ENCODE peak calls at places on chromosomes 6 and 20, in eight cellular contexts. T is B cell, I is cardiac fibroblast, V is GM10248, S is astrocyte of the cerebellum, D is AG04450, N is AG10803, H is fibroblast of pulmonary artery. F is an unnamed sample.

GRCh38 chr20:48719598-48720255 is 108.1 kb downstream of the PREX1 start:
- DNase-seq in S (no peak), D (no peak), T (no peak), V (no peak), H (no peak), N (no peak), I (no peak), F (no peak)

GRCh38 chr6:46184114-46184513 is 13.3 kb upstream of the ENPP5 start:
- DNase-seq in H (peak), N (peak), T (no peak), I (peak), S (peak), V (no peak), D (peak), F (peak)

GRCh38 chr6:53300656-53301551 is 47.8 kb downstream of the ELOVL5 start:
- DNase-seq in V (no peak), N (peak), I (peak), T (no peak), D (no peak), H (peak), S (peak), F (peak)

GRCh38 chr6:79605061-79605460 is 26.1 kb upstream of the SH3BGRL2 start:
- DNase-seq in I (no peak), V (no peak), N (no peak), H (no peak), T (no peak), S (peak), D (no peak), F (peak)

GRCh38 chr6:74867286-74867685 is 338.6 kb downstream of the COL12A1 start:
- DNase-seq in S (no peak), I (no peak), H (no peak), D (no peak), T (no peak), V (no peak), N (peak), F (no peak)

GRCh38 chr6:89145461-89145961 is 344 bp upstream of the PM20D2 start:
- DNase-seq in I (peak), V (peak), N (no peak), H (peak), T (peak), S (no peak), D (no peak), F (peak)

GRCh38 chr6:10424005-10424404 is 9.1 kb upstream of the TFAP2A start:
- DNase-seq in I (no peak), S (no peak), D (no peak), N (no peak), V (peak), T (no peak), H (no peak), F (no peak)

GRCh38 chr20:62955519-62956386 is 3.2 kb downstream of the SLC17A9 start:
- DNase-seq in N (no peak), D (no peak), S (no peak), I (no peak), V (no peak), H (no peak), T (no peak), F (no peak)

GRCh38 chr6:98977606-98978292 is 30.0 kb upstream of the FBXL4 start:
- DNase-seq in I (no peak), T (no peak), V (no peak), D (no peak), N (no peak), S (no peak), H (no peak), F (no peak)

GRCh38 chr6:46217671-46218131 is 46.9 kb upstream of the ENPP5 start:
- DNase-seq in I (peak), H (peak), V (peak), S (no peak), T (peak), N (no peak), D (no peak), F (peak)

GRCh38 chr6:128586095-128586494 is 65.7 kb upstream of the PTPRK start:
- DNase-seq in V (no peak), H (no peak), T (no peak), D (no peak), S (no peak), N (no peak), I (no peak), F (no peak)
- TF ChIP-seq CTCF in V (no peak), H (no peak), T (no peak), D (no peak), S (no peak), N (no peak), I (no peak), F (no peak)

GRCh38 chr6:43454290-43455033 is 886 bp downstream of the DLK2 start:
- DNase-seq in D (peak), H (peak), V (peak), S (peak), T (peak), N (peak), I (peak), F (peak)
- TF ChIP-seq CTCF in D (peak), H (peak), V (peak), S (peak), T (peak), N (peak), I (peak), F (peak)

GRCh38 chr6:157461000-157461915 is 80.3 kb downstream of the ZDHHC14 start:
- DNase-seq in I (peak), N (peak), S (peak), H (peak), V (peak), T (peak), D (peak), F (no peak)
- TF ChIP-seq CTCF in I (no peak), N (no peak), S (no peak), H (no peak), V (peak), T (peak), D (no peak), F (no peak)

GRCh38 chr6:85449818-85450577 is at the start of gene NT5E:
- DNase-seq in V (peak), T (peak), N (peak), S (no peak), H (peak), D (no peak), I (peak), F (peak)
- TF ChIP-seq CTCF in V (peak), T (no peak), N (no peak), S (peak), H (no peak), D (no peak), I (no peak), F (no peak)

DNA sequence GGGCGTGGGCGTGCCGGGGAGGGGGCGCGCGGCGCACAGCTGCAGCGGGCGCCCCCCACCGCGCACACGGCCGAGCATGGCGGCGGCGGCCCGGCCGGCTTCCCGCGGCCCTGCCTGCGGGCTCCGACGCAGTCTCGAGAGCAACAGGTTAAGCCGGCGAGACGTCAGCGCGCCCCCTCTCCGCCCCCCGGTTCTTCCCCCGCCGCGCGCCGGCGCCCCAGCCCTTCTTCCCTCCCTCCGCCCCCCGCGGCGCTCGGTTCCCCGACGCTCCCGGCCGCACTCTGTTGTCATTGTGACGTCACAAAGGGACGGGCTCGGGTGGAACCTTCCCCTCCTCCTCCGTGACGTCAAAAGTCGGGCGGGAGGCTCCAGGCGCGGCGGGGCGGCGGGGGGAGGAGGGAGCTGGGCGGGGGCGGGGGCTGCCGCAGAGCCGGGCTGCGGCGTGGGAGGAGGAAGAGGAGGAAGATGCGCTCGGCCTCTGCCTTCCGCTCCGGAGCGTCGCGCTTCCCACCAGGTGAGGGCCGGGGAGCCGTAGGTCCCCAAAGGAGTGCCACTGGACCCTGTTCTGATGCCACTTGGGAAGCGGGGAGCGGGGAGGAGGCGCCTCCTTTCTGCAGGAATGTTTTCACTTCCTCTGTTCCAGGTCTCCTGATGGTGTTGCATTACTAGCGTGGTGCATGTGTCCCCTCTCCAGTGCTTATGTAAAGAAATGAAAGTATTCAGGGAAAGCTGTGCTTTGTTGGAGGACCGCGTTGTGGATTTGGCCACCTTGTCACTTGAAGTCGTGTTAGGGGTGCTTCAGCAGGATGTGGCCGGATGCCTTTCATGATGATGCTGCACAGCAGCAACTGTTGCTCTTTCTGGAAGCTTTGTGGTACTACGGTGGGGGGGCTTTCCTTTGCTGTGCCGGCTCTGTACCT is 2.8 kb downstream of the JARID2 start:
- DNase-seq in T (peak), N (peak), I (peak), D (peak), V (peak), S (peak), H (peak), F (peak)
- TF ChIP-seq CTCF in T (no peak), N (peak), I (peak), D (peak), V (no peak), S (peak), H (peak), F (peak)

DNA sequence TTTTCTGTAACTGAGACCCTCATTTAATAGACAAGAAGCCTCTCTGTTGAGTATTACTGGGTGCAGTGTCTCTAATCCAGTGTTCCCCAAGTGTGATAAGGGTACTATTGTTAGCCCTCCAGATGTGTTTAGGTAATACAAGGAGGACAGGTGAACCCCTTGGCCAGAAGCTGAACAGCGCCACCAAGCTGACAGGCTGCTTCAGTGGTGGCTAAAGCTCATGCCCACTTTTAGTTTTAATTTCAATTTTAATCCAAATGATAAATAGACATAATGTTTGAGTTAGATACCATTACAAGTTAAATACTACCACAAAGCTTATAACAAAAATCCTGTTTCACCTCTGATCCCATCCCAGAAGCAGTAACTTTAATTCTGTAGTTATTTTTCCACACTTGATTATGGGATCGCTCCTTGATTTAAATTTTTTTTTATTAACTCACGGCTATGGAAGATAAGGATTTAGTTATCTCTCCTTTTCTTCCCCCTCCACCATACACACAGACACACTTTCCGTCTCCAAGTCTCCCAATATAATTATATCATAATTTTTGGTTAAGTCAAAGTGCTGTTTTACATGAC is 8.3 kb upstream of the STK35 start:
- DNase-seq in I (no peak), N (no peak), S (no peak), D (no peak), V (peak), T (peak), H (peak), F (peak)
- TF ChIP-seq CTCF in I (peak), N (peak), S (peak), D (peak), V (peak), T (peak), H (peak), F (peak)

DNA sequence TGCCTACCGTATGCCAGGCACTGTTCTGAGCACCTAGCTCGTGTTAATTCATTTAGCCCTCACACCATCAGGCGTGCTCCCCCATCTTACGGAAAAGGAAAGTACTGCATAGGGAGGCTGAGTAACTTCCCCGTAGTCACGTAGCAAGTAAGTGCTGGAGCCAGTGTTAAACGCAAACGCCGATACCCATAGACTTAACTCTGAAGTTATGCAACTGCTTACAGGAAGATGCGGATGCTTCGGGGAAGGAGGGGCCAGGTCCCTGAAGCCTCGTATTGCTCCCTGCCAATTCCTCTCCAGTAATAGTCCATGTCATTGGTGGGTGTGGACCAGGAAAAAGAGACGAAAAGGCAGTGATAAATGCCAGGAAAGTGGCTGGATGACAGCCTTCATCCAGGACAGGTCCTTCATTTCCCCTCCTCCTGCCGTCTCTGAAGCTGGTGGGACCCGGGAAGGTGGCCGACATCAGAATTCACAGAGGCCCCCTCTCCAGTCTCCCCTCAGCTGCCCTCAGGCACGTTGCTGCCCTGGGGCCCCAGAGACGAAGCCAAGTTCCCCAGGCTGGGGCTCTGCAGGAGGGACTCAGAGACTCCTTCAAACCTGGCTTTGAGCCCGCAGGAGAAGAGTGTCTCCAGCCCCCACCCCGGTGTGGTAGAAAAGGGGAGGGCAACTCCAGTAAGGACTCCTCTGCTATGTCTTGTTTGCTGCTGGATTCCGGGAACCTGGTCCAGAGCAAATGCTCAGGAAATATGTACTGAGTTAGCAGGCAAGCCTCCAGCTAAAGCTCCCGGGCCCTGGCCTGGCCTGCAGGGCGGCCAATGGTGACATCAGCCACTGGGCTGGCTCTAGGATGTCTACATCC is 37.7 kb downstream of the RAB44 start:
- DNase-seq in S (peak), I (peak), D (peak), T (peak), N (peak), H (peak), V (no peak), F (peak)
- TF ChIP-seq CTCF in S (no peak), I (no peak), D (peak), T (peak), N (peak), H (peak), V (no peak), F (peak)

GRCh38 chr20:17699931-17700351 is at the start of gene BANF2:
- DNase-seq in D (no peak), T (no peak), N (no peak), S (no peak), V (no peak), I (no peak), H (no peak), F (no peak)

GRCh38 chr20:17696287-17696686 is 3.5 kb upstream of the BANF2 start:
- DNase-seq in V (no peak), I (no peak), S (no peak), T (no peak), N (no peak), H (no peak), D (no peak), F (no peak)

GRCh38 chr20:17700637-17701036 is 871 bp downstream of the BANF2 start:
- DNase-seq in S (no peak), T (no peak), H (no peak), I (no peak), N (no peak), V (no peak), D (no peak), F (no peak)

GRCh38 chr20:17697171-17697570 is 2.6 kb upstream of the BANF2 start:
- DNase-seq in V (no peak), S (no peak), D (no peak), I (no peak), N (no peak), T (no peak), H (no peak), F (no peak)

GRCh38 chr20:17698419-17698818 is 1.3 kb upstream of the BANF2 start:
- DNase-seq in D (no peak), H (no peak), N (no peak), V (no peak), I (no peak), T (no peak), S (no peak), F (no peak)
- TF ChIP-seq CTCF in D (no peak), H (no peak), N (no peak), V (no peak), I (no peak), T (no peak), S (no peak), F (no peak)

GRCh38 chr6:131910219-131910589 is 41.0 kb downstream of the CCN2 start:
- DNase-seq in I (no peak), H (no peak), N (no peak), V (no peak), D (no peak), S (no peak), T (no peak), F (no peak)
- TF ChIP-seq CTCF in I (no peak), H (no peak), N (no peak), V (no peak), D (no peak), S (no peak), T (peak), F (no peak)